ENCODE peak calls at places on chromosomes 6 and 20, in seven cellular contexts. One of them, this sample, is unnamed.

GRCh38 chr6:125507987-125508655 is 206.4 kb upstream of the HDDC2 start:
- DNase-seq in T follicular helper cell: no peak
- DNase-seq in effector memory CD4-positive, alpha-beta T cell: no peak
- DNase-seq in M059J: peak
- DNase-seq in activated CD4-positive, alpha-beta T cell treated with anti-CD3 and anti-CD28 coated beads, Interleukin-2, amount 10 ng/mL, durations not matched to agents 7 days and 5 days: no peak
- DNase-seq in hypothalamus: no peak
- DNase-seq in cardiac muscle cell: peak
- DNase-seq in this sample: no peak

GRCh38 chr6:136031982-136032381 is 180.5 kb downstream of the PDE7B start:
- DNase-seq in T follicular helper cell: no peak
- DNase-seq in effector memory CD4-positive, alpha-beta T cell: no peak
- DNase-seq in M059J: peak
- DNase-seq in activated CD4-positive, alpha-beta T cell treated with anti-CD3 and anti-CD28 coated beads, Interleukin-2, amount 10 ng/mL, durations not matched to agents 7 days and 5 days: peak
- DNase-seq in hypothalamus: no peak
- DNase-seq in cardiac muscle cell: peak
- DNase-seq in this sample: peak

GRCh38 chr20:43241057-43241702 is 51.5 kb upstream of the PTPRT start:
- DNase-seq in T follicular helper cell: no peak
- DNase-seq in effector memory CD4-positive, alpha-beta T cell: no peak
- DNase-seq in M059J: no peak
- DNase-seq in activated CD4-positive, alpha-beta T cell treated with anti-CD3 and anti-CD28 coated beads, Interleukin-2, amount 10 ng/mL, durations not matched to agents 7 days and 5 days: no peak
- DNase-seq in hypothalamus: no peak
- DNase-seq in cardiac muscle cell: no peak
- DNase-seq in this sample: no peak

GRCh38 chr20:10306440-10307358 is 88.1 kb downstream of the SNAP25 start:
- DNase-seq in T follicular helper cell: no peak
- DNase-seq in effector memory CD4-positive, alpha-beta T cell: no peak
- DNase-seq in M059J: peak
- DNase-seq in activated CD4-positive, alpha-beta T cell treated with anti-CD3 and anti-CD28 coated beads, Interleukin-2, amount 10 ng/mL, durations not matched to agents 7 days and 5 days: no peak
- DNase-seq in hypothalamus: no peak
- DNase-seq in cardiac muscle cell: peak
- DNase-seq in this sample: no peak

GRCh38 chr6:112780498-112781096 is 433.5 kb downstream of the RFPL4B start:
- DNase-seq in T follicular helper cell: no peak
- DNase-seq in effector memory CD4-positive, alpha-beta T cell: no peak
- DNase-seq in M059J: peak
- DNase-seq in activated CD4-positive, alpha-beta T cell treated with anti-CD3 and anti-CD28 coated beads, Interleukin-2, amount 10 ng/mL, durations not matched to agents 7 days and 5 days: peak
- DNase-seq in hypothalamus: peak
- DNase-seq in cardiac muscle cell: peak
- DNase-seq in this sample: peak

GRCh38 chr20:45974896-45975565 is 3.0 kb upstream of the ZNF335 start:
- DNase-seq in T follicular helper cell: no peak
- DNase-seq in effector memory CD4-positive, alpha-beta T cell: no peak
- DNase-seq in M059J: peak
- DNase-seq in activated CD4-positive, alpha-beta T cell treated with anti-CD3 and anti-CD28 coated beads, Interleukin-2, amount 10 ng/mL, durations not matched to agents 7 days and 5 days: no peak
- DNase-seq in hypothalamus: no peak
- DNase-seq in cardiac muscle cell: no peak
- DNase-seq in this sample: no peak

GRCh38 chr6:72787521-72788031 is 165.7 kb downstream of the KCNQ5 start:
- DNase-seq in T follicular helper cell: no peak
- DNase-seq in effector memory CD4-positive, alpha-beta T cell: no peak
- DNase-seq in M059J: peak
- DNase-seq in activated CD4-positive, alpha-beta T cell treated with anti-CD3 and anti-CD28 coated beads, Interleukin-2, amount 10 ng/mL, durations not matched to agents 7 days and 5 days: no peak
- DNase-seq in hypothalamus: no peak
- DNase-seq in cardiac muscle cell: peak
- DNase-seq in this sample: no peak

GRCh38 chr20:12970372-12970821 is 38.4 kb upstream of the SPTLC3 start:
- DNase-seq in T follicular helper cell: no peak
- DNase-seq in effector memory CD4-positive, alpha-beta T cell: no peak
- DNase-seq in M059J: peak
- DNase-seq in activated CD4-positive, alpha-beta T cell treated with anti-CD3 and anti-CD28 coated beads, Interleukin-2, amount 10 ng/mL, durations not matched to agents 7 days and 5 days: peak
- DNase-seq in hypothalamus: no peak
- DNase-seq in cardiac muscle cell: peak
- DNase-seq in this sample: peak

GRCh38 chr20:47509685-47510084 is 8.0 kb downstream of the NCOA3 start:
- DNase-seq in T follicular helper cell: no peak
- DNase-seq in effector memory CD4-positive, alpha-beta T cell: no peak
- DNase-seq in M059J: no peak
- DNase-seq in activated CD4-positive, alpha-beta T cell treated with anti-CD3 and anti-CD28 coated beads, Interleukin-2, amount 10 ng/mL, durations not matched to agents 7 days and 5 days: no peak
- DNase-seq in hypothalamus: no peak
- DNase-seq in cardiac muscle cell: no peak
- DNase-seq in this sample: no peak

GRCh38 chr20:58213112-58213511 is 15.3 kb downstream of the ANKRD60 start:
- DNase-seq in T follicular helper cell: no peak
- DNase-seq in effector memory CD4-positive, alpha-beta T cell: no peak
- DNase-seq in M059J: no peak
- DNase-seq in activated CD4-positive, alpha-beta T cell treated with anti-CD3 and anti-CD28 coated beads, Interleukin-2, amount 10 ng/mL, durations not matched to agents 7 days and 5 days: no peak
- DNase-seq in hypothalamus: peak
- DNase-seq in cardiac muscle cell: no peak
- DNase-seq in this sample: peak

GRCh38 chr20:46696791-46697279 is 7.6 kb upstream of the TP53RK start:
- DNase-seq in T follicular helper cell: no peak
- DNase-seq in effector memory CD4-positive, alpha-beta T cell: no peak
- DNase-seq in M059J: peak
- DNase-seq in activated CD4-positive, alpha-beta T cell treated with anti-CD3 and anti-CD28 coated beads, Interleukin-2, amount 10 ng/mL, durations not matched to agents 7 days and 5 days: no peak
- DNase-seq in hypothalamus: no peak
- DNase-seq in cardiac muscle cell: no peak
- DNase-seq in this sample: no peak

GRCh38 chr6:36780517-36781210 is 58.6 kb downstream of the CPNE5 start:
- DNase-seq in T follicular helper cell: no peak
- DNase-seq in effector memory CD4-positive, alpha-beta T cell: no peak
- DNase-seq in M059J: no peak
- DNase-seq in activated CD4-positive, alpha-beta T cell treated with anti-CD3 and anti-CD28 coated beads, Interleukin-2, amount 10 ng/mL, durations not matched to agents 7 days and 5 days: no peak
- DNase-seq in hypothalamus: no peak
- DNase-seq in cardiac muscle cell: no peak
- DNase-seq in this sample: no peak

GRCh38 chr20:25532971-25533391 is 52.4 kb downstream of the NINL start:
- DNase-seq in T follicular helper cell: no peak
- DNase-seq in effector memory CD4-positive, alpha-beta T cell: no peak
- DNase-seq in M059J: no peak
- DNase-seq in activated CD4-positive, alpha-beta T cell treated with anti-CD3 and anti-CD28 coated beads, Interleukin-2, amount 10 ng/mL, durations not matched to agents 7 days and 5 days: no peak
- DNase-seq in hypothalamus: peak
- DNase-seq in cardiac muscle cell: peak
- DNase-seq in this sample: no peak

GRCh38 chr20:23200413-23200812 is 114.3 kb upstream of the CD93 start:
- DNase-seq in T follicular helper cell: no peak
- DNase-seq in effector memory CD4-positive, alpha-beta T cell: no peak
- DNase-seq in M059J: no peak
- DNase-seq in activated CD4-positive, alpha-beta T cell treated with anti-CD3 and anti-CD28 coated beads, Interleukin-2, amount 10 ng/mL, durations not matched to agents 7 days and 5 days: no peak
- DNase-seq in hypothalamus: no peak
- DNase-seq in cardiac muscle cell: no peak
- DNase-seq in this sample: no peak

GRCh38 chr6:67047996-67048395 is 1341.0 kb upstream of the EYS start:
- DNase-seq in T follicular helper cell: no peak
- DNase-seq in effector memory CD4-positive, alpha-beta T cell: no peak
- DNase-seq in M059J: no peak
- DNase-seq in activated CD4-positive, alpha-beta T cell treated with anti-CD3 and anti-CD28 coated beads, Interleukin-2, amount 10 ng/mL, durations not matched to agents 7 days and 5 days: no peak
- DNase-seq in hypothalamus: no peak
- DNase-seq in cardiac muscle cell: no peak
- DNase-seq in this sample: no peak

GRCh38 chr6:14068133-14068532 is 49.4 kb upstream of the CD83 start:
- DNase-seq in T follicular helper cell: no peak
- DNase-seq in effector memory CD4-positive, alpha-beta T cell: no peak
- DNase-seq in M059J: peak
- DNase-seq in activated CD4-positive, alpha-beta T cell treated with anti-CD3 and anti-CD28 coated beads, Interleukin-2, amount 10 ng/mL, durations not matched to agents 7 days and 5 days: no peak
- DNase-seq in hypothalamus: no peak
- DNase-seq in cardiac muscle cell: peak
- DNase-seq in this sample: no peak

GRCh38 chr6:33126101-33126714 is 50.4 kb downstream of the HLA-DPB1 start:
- DNase-seq in T follicular helper cell: peak
- DNase-seq in effector memory CD4-positive, alpha-beta T cell: peak
- DNase-seq in M059J: peak
- DNase-seq in activated CD4-positive, alpha-beta T cell treated with anti-CD3 and anti-CD28 coated beads, Interleukin-2, amount 10 ng/mL, durations not matched to agents 7 days and 5 days: peak
- DNase-seq in hypothalamus: peak
- DNase-seq in cardiac muscle cell: peak
- DNase-seq in this sample: peak

GRCh38 chr20:21665687-21666446 is 39.6 kb upstream of the PAX1 start:
- DNase-seq in T follicular helper cell: no peak
- DNase-seq in effector memory CD4-positive, alpha-beta T cell: no peak
- DNase-seq in M059J: peak
- DNase-seq in activated CD4-positive, alpha-beta T cell treated with anti-CD3 and anti-CD28 coated beads, Interleukin-2, amount 10 ng/mL, durations not matched to agents 7 days and 5 days: no peak
- DNase-seq in hypothalamus: no peak
- DNase-seq in cardiac muscle cell: no peak
- DNase-seq in this sample: no peak

GRCh38 chr20:50191566-50192363 is 1.1 kb downstream of the CEBPB start:
- DNase-seq in T follicular helper cell: peak
- DNase-seq in effector memory CD4-positive, alpha-beta T cell: peak
- DNase-seq in M059J: peak
- DNase-seq in activated CD4-positive, alpha-beta T cell treated with anti-CD3 and anti-CD28 coated beads, Interleukin-2, amount 10 ng/mL, durations not matched to agents 7 days and 5 days: peak
- DNase-seq in hypothalamus: no peak
- DNase-seq in cardiac muscle cell: peak
- DNase-seq in this sample: peak

GRCh38 chr20:10783660-10784336 is 110.0 kb upstream of the JAG1 start:
- DNase-seq in T follicular helper cell: no peak
- DNase-seq in effector memory CD4-positive, alpha-beta T cell: no peak
- DNase-seq in M059J: peak
- DNase-seq in activated CD4-positive, alpha-beta T cell treated with anti-CD3 and anti-CD28 coated beads, Interleukin-2, amount 10 ng/mL, durations not matched to agents 7 days and 5 days: no peak
- DNase-seq in hypothalamus: no peak
- DNase-seq in cardiac muscle cell: peak
- DNase-seq in this sample: no peak

GRCh38 chr6:16767765-16768514 is 6.7 kb upstream of the ATXN1 start:
- DNase-seq in T follicular helper cell: no peak
- DNase-seq in effector memory CD4-positive, alpha-beta T cell: no peak
- DNase-seq in M059J: no peak
- DNase-seq in activated CD4-positive, alpha-beta T cell treated with anti-CD3 and anti-CD28 coated beads, Interleukin-2, amount 10 ng/mL, durations not matched to agents 7 days and 5 days: no peak
- DNase-seq in hypothalamus: no peak
- DNase-seq in cardiac muscle cell: no peak
- DNase-seq in this sample: no peak

GRCh38 chr6:46684771-46685170 is 2.9 kb upstream of the TDRD6 start:
- DNase-seq in T follicular helper cell: no peak
- DNase-seq in effector memory CD4-positive, alpha-beta T cell: no peak
- DNase-seq in M059J: peak
- DNase-seq in activated CD4-positive, alpha-beta T cell treated with anti-CD3 and anti-CD28 coated beads, Interleukin-2, amount 10 ng/mL, durations not matched to agents 7 days and 5 days: no peak
- DNase-seq in hypothalamus: no peak
- DNase-seq in cardiac muscle cell: peak
- DNase-seq in this sample: no peak

GRCh38 chr6:157549468-157549745 is 168.4 kb downstream of the ZDHHC14 start:
- DNase-seq in T follicular helper cell: no peak
- DNase-seq in effector memory CD4-positive, alpha-beta T cell: no peak
- DNase-seq in M059J: no peak
- DNase-seq in activated CD4-positive, alpha-beta T cell treated with anti-CD3 and anti-CD28 coated beads, Interleukin-2, amount 10 ng/mL, durations not matched to agents 7 days and 5 days: no peak
- DNase-seq in hypothalamus: no peak
- DNase-seq in cardiac muscle cell: no peak
- DNase-seq in this sample: no peak

This sample was measured in T47D.